ENCODE peak calls at places on chromosomes 12 and 14, in seven cellular contexts. N is CD8-positive, alpha-beta T cell; A is lung; T is suprapubic skin; E is astrocyte; V is fibroblast of lung; O is HFF-Myc. B is an unnamed sample.

GRCh38 chr12:2115101-2115845 is 62.5 kb downstream of the CACNA1C start:
- DNase-seq in N (no peak), A (no peak), T (no peak), E (no peak), V (no peak), O (no peak), B (no peak)

GRCh38 chr14:75647650-75648049 is 13.0 kb downstream of the ERG28 start:
- DNase-seq in N (no peak), A (no peak), T (no peak), E (peak), V (peak), O (no peak), B (peak)

GRCh38 chr14:31568671-31569070 is 7.5 kb downstream of the NUBPL start:
- DNase-seq in N (no peak), A (no peak), T (no peak), E (no peak), V (peak), O (no peak), B (peak)

GRCh38 chr14:71371711-71372396 is 464.6 kb downstream of the PCNX1 start:
- DNase-seq in N (no peak), A (no peak), T (no peak), E (peak), V (peak), O (no peak), B (peak)

GRCh38 chr12:25041006-25041741 is 92.3 kb upstream of the BCAT1 start:
- DNase-seq in N (no peak), A (no peak), T (no peak), E (no peak), V (no peak), O (no peak), B (peak)

GRCh38 chr12:60872219-60872618 is 1276.4 kb downstream of the SLC16A7 start:
- DNase-seq in N (no peak), A (no peak), T (no peak), E (no peak), V (no peak), O (no peak), B (no peak)

GRCh38 chr12:53171725-53172329 is 8.7 kb upstream of the ZNF740 start:
- DNase-seq in N (no peak), A (no peak), T (no peak), E (no peak), V (peak), O (no peak), B (no peak)

GRCh38 chr12:131119936-131120335 is 166.2 kb downstream of the ADGRD1 start:
- DNase-seq in N (no peak), A (no peak), T (peak), E (no peak), V (no peak), O (no peak), B (no peak)

GRCh38 chr14:97172644-97173043 is 375.5 kb downstream of the VRK1 start:
- DNase-seq in N (no peak), A (no peak), T (no peak), E (no peak), V (no peak), O (no peak), B (no peak)

GRCh38 chr12:569803-570236 is 93.4 kb downstream of the NINJ2 start:
- DNase-seq in N (peak), A (peak), T (peak), E (peak), V (peak), O (no peak), B (peak)

GRCh38 chr14:100362311-100362927 is 39.3 kb downstream of the SLC25A47 start:
- DNase-seq in N (no peak), A (no peak), T (no peak), E (no peak), V (no peak), O (no peak), B (no peak)

GRCh38 chr12:68321140-68321539 is 11.0 kb downstream of the MDM1 start:
- DNase-seq in N (no peak), A (no peak), T (no peak), E (no peak), V (no peak), O (no peak), B (no peak)

GRCh38 chr14:97277711-97278110 is 480.5 kb downstream of the VRK1 start:
- DNase-seq in N (no peak), A (no peak), T (no peak), E (no peak), V (no peak), O (no peak), B (no peak)

GRCh38 chr14:94036328-94037167 is 10.4 kb downstream of the OTUB2 start:
- DNase-seq in N (peak), A (peak), T (no peak), E (peak), V (peak), O (peak), B (peak)

GRCh38 chr14:99101826-99102461 is 170.1 kb downstream of the BCL11B start:
- DNase-seq in N (no peak), A (no peak), T (no peak), E (no peak), V (no peak), O (no peak), B (no peak)

GRCh38 chr14:20757963-20758362 is 10.2 kb upstream of the EDDM3B start:
- DNase-seq in N (peak), A (no peak), T (no peak), E (no peak), V (no peak), O (no peak), B (no peak)

GRCh38 chr14:68079941-68080697 is 260.5 kb downstream of the RAD51B start:
- DNase-seq in N (no peak), A (no peak), T (no peak), E (no peak), V (no peak), O (no peak), B (no peak)

GRCh38 chr14:64506751-64507150 is 2.2 kb downstream of the ZBTB1 start:
- DNase-seq in N (no peak), A (no peak), T (no peak), E (no peak), V (no peak), O (no peak), B (no peak)
- H3K4me3 ChIP-seq in N (peak), A (no peak), T (peak), E (peak), V (peak), O (peak), B (peak)

GRCh38 chr12:39587247-39587646 is 32.4 kb downstream of the ABCD2 start:
- DNase-seq in N (peak), A (no peak), T (no peak), E (no peak), V (no peak), O (no peak), B (peak)
- TF ChIP-seq CTCF in N (peak), A (peak), T (no peak), E (peak), V (peak), O (peak), B (peak)

GRCh38 chr12:6384499-6385436 is 806 bp downstream of the LTBR start:
- DNase-seq in N (no peak), A (no peak), T (no peak), E (no peak), V (no peak), O (no peak), B (peak)
- H3K4me3 ChIP-seq in N (no peak), A (peak), T (peak), E (peak), V (peak), O (peak), B (peak)

GRCh38 chr12:92121826-92122225 is 23.8 kb downstream of the BTG1 start:
- DNase-seq in N (no peak), A (peak), T (no peak), E (no peak), V (no peak), O (no peak), B (no peak)

GRCh38 chr12:92123780-92124707 is 21.6 kb downstream of the BTG1 start:
- DNase-seq in N (no peak), A (no peak), T (no peak), E (no peak), V (no peak), O (no peak), B (peak)

GRCh38 chr12:92122941-92123779 is 22.5 kb downstream of the BTG1 start:
- DNase-seq in N (no peak), A (no peak), T (no peak), E (no peak), V (no peak), O (no peak), B (no peak)

GRCh38 chr12:92114834-92115233 is 30.8 kb downstream of the BTG1 start:
- DNase-seq in N (no peak), A (no peak), T (no peak), E (no peak), V (no peak), O (no peak), B (no peak)

GRCh38 chr12:92118826-92119536 is 26.7 kb downstream of the BTG1 start:
- DNase-seq in N (no peak), A (no peak), T (no peak), E (no peak), V (no peak), O (no peak), B (no peak)
- TF ChIP-seq CTCF in N (no peak), A (no peak), T (no peak), E (no peak), V (no peak), O (no peak), B (no peak)

GRCh38 chr12:69401940-69402339 is 42.4 kb downstream of the YEATS4 start:
- DNase-seq in N (no peak), A (no peak), T (no peak), E (peak), V (peak), O (no peak), B (no peak)
- H3K4me3 ChIP-seq in N (no peak), A (no peak), T (no peak), E (no peak), V (no peak), O (no peak), B (no peak)

B was measured in choroid plexus epithelial cell.